ENCODE peak calls at places on chromosomes 7 and 10, in four cellular contexts. Q, P, B and Y are unnamed samples. For H3K4me1 and H3K36me3, the result is how much of the 10 kb centered on the place peaks cover.

GRCh38 chr10:8815969-8816368 is 761.5 kb downstream of the GATA3 start:
- DNase-seq in Q (no peak), P (no peak), B (no peak), Y (no peak)

GRCh38 chr7:137245890-137246289 is 97.6 kb downstream of the PTN start:
- DNase-seq in Q (no peak), P (no peak), B (no peak), Y (no peak)

GRCh38 chr7:155521743-155522398 is 24.5 kb downstream of the CNPY1 start:
- DNase-seq in Q (no peak), P (no peak), B (no peak), Y (no peak)

GRCh38 chr10:123150229-123150985 is 2.5 kb downstream of the HMX2 start:
- DNase-seq in Q (no peak), P (no peak), B (no peak), Y (no peak)

GRCh38 chr7:27714831-27715444 is 25.0 kb upstream of the TAX1BP1 start:
- DNase-seq in Q (no peak), P (no peak), B (no peak), Y (peak)

GRCh38 chr10:56605043-56605442 is 244.0 kb upstream of the ZWINT start:
- DNase-seq in Q (no peak), P (no peak), B (no peak), Y (no peak)

GRCh38 chr10:126536148-126536547 is 134.3 kb downstream of the C10orf90 start:
- DNase-seq in Q (no peak), P (no peak), B (no peak), Y (no peak)

GRCh38 chr10:31929986-31930675 is 1.5 kb upstream of the ARHGAP12 start:
- DNase-seq in Q (no peak), P (no peak), B (no peak), Y (peak)

GRCh38 chr10:78549536-78549935 is 515.9 kb downstream of the RPS24 start:
- DNase-seq in Q (no peak), P (no peak), B (no peak), Y (peak)

GRCh38 chr7:118684796-118685195 is 460.3 kb downstream of the ANKRD7 start:
- DNase-seq in Q (no peak), P (no peak), B (no peak), Y (no peak)

GRCh38 chr7:57198801-57199200 is 66.6 kb upstream of the ZNF479 start:
- DNase-seq in Q (no peak), P (no peak), B (no peak), Y (no peak)

GRCh38 chr7:45482451-45482850 is 91.7 kb upstream of the ADCY1 start:
- DNase-seq in Q (no peak), P (no peak), B (no peak), Y (no peak)

GRCh38 chr10:6086375-6087233 is 2.2 kb upstream of the RBM17 start:
- DNase-seq in Q (peak), P (peak), B (peak), Y (peak)

GRCh38 chr7:87100326-87100725 is 40.9 kb upstream of the ELAPOR2 start:
- DNase-seq in Q (no peak), P (no peak), B (no peak), Y (no peak)

GRCh38 chr7:70660154-70660818 is 471.7 kb upstream of the GALNT17 start:
- DNase-seq in Q (no peak), P (no peak), B (no peak), Y (peak)

GRCh38 chr10:118725784-118726507 is 28.8 kb downstream of the CACUL1 start:
- DNase-seq in Q (peak), P (no peak), B (no peak), Y (no peak)

GRCh38 chr10:63986536-63986935 is 465.3 kb downstream of the REEP3 start:
- DNase-seq in Q (no peak), P (no peak), B (no peak), Y (no peak)

GRCh38 chr7:24979470-24979862 is 512 bp downstream of the OSBPL3 start:
- DNase-seq in Q (peak), P (no peak), B (peak), Y (peak)

GRCh38 chr7:53656881-53657280 is 621.4 kb downstream of the POM121L12 start:
- DNase-seq in Q (no peak), P (no peak), B (no peak), Y (no peak)

GRCh38 chr7:101602484-101603241 is 26.4 kb downstream of the MYL10 start:
- DNase-seq in Q (peak), P (no peak), B (peak), Y (peak)

GRCh38 chr10:86068532-86069337 is 297.9 kb downstream of the GRID1 start:
- DNase-seq in Q (no peak), P (no peak), B (no peak), Y (no peak)

GRCh38 chr7:78905449-78905848 is 548.0 kb downstream of the MAGI2 start:
- DNase-seq in Q (no peak), P (no peak), B (no peak), Y (no peak)

GRCh38 chr10:8273749-8274148 is 219.3 kb downstream of the GATA3 start:
- DNase-seq in Q (no peak), P (no peak), B (no peak), Y (no peak)

GRCh38 chr7:45590679-45591057 is 16.5 kb downstream of the ADCY1 start:
- DNase-seq in Q (no peak), P (no peak), B (no peak), Y (no peak)

GRCh38 chr7:150784954-150785353 is 15.2 kb downstream of the TMEM176B start:
- DNase-seq in Q (no peak), P (no peak), B (no peak), Y (peak)

GRCh38 chr10:29569778-29570177 is 65.0 kb downstream of the SVIL start:
- DNase-seq in Q (no peak), P (no peak), B (no peak), Y (no peak)

GRCh38 chr7:28354601-28355062 is 57.7 kb upstream of the CREB5 start:
- DNase-seq in Q (no peak), P (no peak), B (no peak), Y (no peak)

GRCh38 chr10:91756286-91756685 is 41.9 kb upstream of the TNKS2 start:
- DNase-seq in Q (no peak), P (no peak), B (no peak), Y (no peak)

GRCh38 chr10:70480254-70480861 is 1.8 kb downstream of the PALD1 start:
- DNase-seq in Q (no peak), P (no peak), B (no peak), Y (no peak)

GRCh38 chr7:45579386-45579785 is 5.2 kb downstream of the ADCY1 start:
- DNase-seq in Q (no peak), P (no peak), B (no peak), Y (no peak)

GRCh38 chr7:74439546-74439945 is 14.2 kb upstream of the GTF2IRD1 start:
- DNase-seq in Q (no peak), P (no peak), B (no peak), Y (no peak)

GRCh38 chr7:151801291-151801690 is 75.6 kb downstream of the PRKAG2 start:
- DNase-seq in Q (no peak), P (no peak), B (no peak), Y (no peak)

GRCh38 chr7:129394982-129395906 is 39.0 kb upstream of the STRIP2 start:
- DNase-seq in Q (peak), P (no peak), B (no peak), Y (no peak)

GRCh38 chr7:47291461-47292051 is 290.4 kb downstream of the TNS3 start:
- DNase-seq in Q (peak), P (peak), B (no peak), Y (no peak)
- H3K27ac ChIP-seq in Q (peak), P (peak), B (peak), Y (peak)

DNA sequence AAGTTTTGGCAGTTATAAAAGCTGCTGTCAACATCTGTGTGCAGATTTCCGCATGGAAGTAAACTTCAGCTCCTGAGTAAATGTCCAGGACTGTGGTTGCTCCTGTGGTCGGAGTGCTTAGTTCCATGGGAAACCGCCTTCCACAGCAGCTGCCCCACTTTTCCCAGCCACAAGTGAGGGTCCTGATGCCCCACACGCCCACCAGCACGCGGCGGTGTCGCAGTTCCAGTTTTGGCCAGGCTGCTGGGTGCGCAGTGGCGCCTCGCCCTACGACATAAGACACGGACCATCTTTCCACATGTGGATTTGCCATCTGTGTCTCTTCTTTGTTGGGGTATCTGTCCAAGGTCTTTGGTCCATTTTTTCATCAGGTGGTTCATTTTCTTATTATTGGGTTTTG is 167.1 kb downstream of the DIP2C start:
- DNase-seq in Q (no peak), P (no peak), B (no peak), Y (no peak)
- H3K4me1 ChIP-seq in Q (under half), P (under half), B (under half), Y (under half)

GRCh38 chr7:119826547-119826946 is 446.4 kb upstream of the KCND2 start:
- DNase-seq in Q (no peak), P (no peak), B (no peak), Y (no peak)
- H3K36me3 ChIP-seq in Q (under half), P (under half), B (under half), Y (under half)

GRCh38 chr7:30894866-30895408 is 16.7 kb upstream of the AQP1 start:
- DNase-seq in Q (no peak), P (no peak), B (no peak), Y (no peak)
- H3K27ac ChIP-seq in Q (no peak), P (peak), B (no peak), Y (no peak)

GRCh38 chr10:97099868-97100267 is 85.9 kb downstream of the SLIT1 start:
- DNase-seq in Q (no peak), P (no peak), B (no peak), Y (no peak)

GRCh38 chr10:97101166-97101940 is 84.4 kb downstream of the SLIT1 start:
- DNase-seq in Q (no peak), P (no peak), B (no peak), Y (no peak)

GRCh38 chr10:97099089-97099488 is 86.7 kb downstream of the SLIT1 start:
- DNase-seq in Q (no peak), P (no peak), B (no peak), Y (no peak)

GRCh38 chr10:97102441-97102840 is 83.3 kb downstream of the SLIT1 start:
- DNase-seq in Q (no peak), P (no peak), B (no peak), Y (no peak)

DNA sequence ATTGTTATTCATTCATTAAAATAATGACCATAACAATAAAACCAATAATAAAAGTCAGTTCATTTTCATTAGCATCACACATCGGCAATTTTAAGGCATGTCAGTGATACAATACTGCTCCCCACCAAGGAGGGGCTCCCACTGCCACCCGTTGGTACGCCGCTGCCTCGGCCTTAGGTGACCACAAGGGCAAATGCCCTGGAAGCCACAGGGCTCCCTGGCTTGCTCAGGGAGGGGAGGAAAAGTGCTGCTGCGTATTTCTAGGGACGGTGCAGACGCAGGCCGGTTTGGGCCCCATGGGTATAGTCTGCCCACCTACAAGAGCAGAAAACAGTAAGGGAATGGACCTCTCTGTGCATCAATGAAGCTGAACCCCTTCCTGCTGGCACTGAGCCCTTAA is 85.1 kb downstream of the SLIT1 start:
- DNase-seq in Q (no peak), P (no peak), B (no peak), Y (no peak)
- H3K4me1 ChIP-seq in Q (under half), P (under half), B (under half), Y (under half)

GRCh38 chr10:132707776-132708171 is 78.2 kb downstream of the NKX6-2 start:
- DNase-seq in Q (no peak), P (no peak), B (no peak), Y (no peak)
- H3K36me3 ChIP-seq in Q (under half), P (under half), B (under half), Y (under half)